ENCODE peak calls at places on chromosomes 7 and 10, in eight cellular contexts. O is stimulated activated CD8-positive, alpha-beta memory T cell treated with anti-CD3 and anti-CD28 coated beads, Interleukin-15, amount 100 ng/mL, for 24 hours; K is iPS-NIHi11; M is thyroid gland; T is cerebellum; F is GM12878; D is AG08396; A is HEK293T. Y is an unnamed sample.

GRCh38 chr7:133770863-133771492 is 356.2 kb upstream of the LRGUK start:
- DNase-seq in O (no peak), K (no peak), M (no peak), T (no peak), F (no peak), D (peak), A (no peak), Y (no peak)

GRCh38 chr7:80386686-80387085 is 125.2 kb downstream of the GNAT3 start:
- DNase-seq in O (no peak), K (no peak), M (no peak), T (no peak), F (no peak), D (no peak), A (no peak), Y (no peak)

GRCh38 chr7:101547022-101547915 is 81.8 kb downstream of the MYL10 start:
- DNase-seq in O (no peak), K (no peak), M (no peak), T (no peak), F (no peak), D (no peak), A (no peak), Y (no peak)

GRCh38 chr7:77395543-77395942 is 20.6 kb downstream of the GSAP start:
- DNase-seq in O (no peak), K (no peak), M (no peak), T (no peak), F (no peak), D (no peak), A (no peak), Y (no peak)

GRCh38 chr10:132461103-132461682 is 64.2 kb downstream of the PWWP2B start:
- DNase-seq in O (no peak), K (no peak), M (no peak), T (no peak), F (no peak), D (no peak), A (no peak), Y (no peak)

GRCh38 chr7:12422449-12423320 is 19.0 kb upstream of the VWDE start:
- DNase-seq in O (no peak), K (no peak), M (no peak), T (no peak), F (no peak), D (no peak), A (no peak), Y (no peak)

GRCh38 chr10:4306871-4307270 is 519.1 kb upstream of the AKR1E2 start:
- DNase-seq in O (no peak), K (no peak), M (peak), T (no peak), F (no peak), D (no peak), A (no peak), Y (no peak)

GRCh38 chr7:17171427-17171826 is 127.0 kb upstream of the AHR start:
- DNase-seq in O (no peak), K (no peak), M (no peak), T (no peak), F (no peak), D (no peak), A (no peak), Y (no peak)

GRCh38 chr7:95004618-95005282 is 97.4 kb downstream of the PPP1R9A start:
- DNase-seq in O (no peak), K (no peak), M (no peak), T (peak), F (no peak), D (no peak), A (no peak), Y (no peak)

GRCh38 chr10:93352638-93353383 is 129.3 kb downstream of the MYOF start:
- DNase-seq in O (no peak), K (peak), M (no peak), T (peak), F (no peak), D (peak), A (peak), Y (no peak)

Y was measured in effector CD4-positive, alpha-beta T cell.